ENCODE peak calls at places on chromosomes 6 and 20, in eight cellular contexts. One of them, this sample, is unnamed.

GRCh38 chr20:51365670-51366069 is 176.8 kb downstream of the NFATC2 start:
- DNase-seq in transverse colon: no peak
- DNase-seq in thoracic aorta: no peak
- DNase-seq in brain microvascular endothelial cell: peak
- DNase-seq in heart right ventricle: no peak
- DNase-seq in neuronal stem cell: no peak
- DNase-seq in BE2C: no peak
- DNase-seq in D341Med: no peak
- DNase-seq in this sample: no peak

GRCh38 chr20:57849126-57849867 is 139.5 kb upstream of the PMEPA1 start:
- DNase-seq in neuronal stem cell: no peak
- DNase-seq in transverse colon: no peak
- DNase-seq in thoracic aorta: no peak
- DNase-seq in heart right ventricle: no peak
- DNase-seq in brain microvascular endothelial cell: no peak
- DNase-seq in BE2C: no peak
- DNase-seq in D341Med: no peak
- DNase-seq in this sample: no peak

GRCh38 chr6:111210074-111210729 is 122.9 kb downstream of the SLC16A10 start:
- DNase-seq in thoracic aorta: no peak
- DNase-seq in D341Med: peak
- DNase-seq in BE2C: peak
- DNase-seq in transverse colon: no peak
- DNase-seq in brain microvascular endothelial cell: peak
- DNase-seq in neuronal stem cell: peak
- DNase-seq in heart right ventricle: no peak
- DNase-seq in this sample: peak

GRCh38 chr6:123777554-123777953 is 26.1 kb upstream of the NKAIN2 start:
- DNase-seq in BE2C: no peak
- DNase-seq in neuronal stem cell: no peak
- DNase-seq in D341Med: no peak
- DNase-seq in transverse colon: no peak
- DNase-seq in thoracic aorta: no peak
- DNase-seq in brain microvascular endothelial cell: no peak
- DNase-seq in heart right ventricle: no peak
- DNase-seq in this sample: no peak

GRCh38 chr20:15814903-15815302 is 758.3 kb downstream of the KIF16B start:
- DNase-seq in thoracic aorta: no peak
- DNase-seq in BE2C: no peak
- DNase-seq in D341Med: no peak
- DNase-seq in transverse colon: no peak
- DNase-seq in heart right ventricle: no peak
- DNase-seq in brain microvascular endothelial cell: peak
- DNase-seq in neuronal stem cell: no peak
- DNase-seq in this sample: no peak

GRCh38 chr6:113221850-113222249 is 635.3 kb upstream of the MARCKS start:
- DNase-seq in transverse colon: no peak
- DNase-seq in thoracic aorta: no peak
- DNase-seq in brain microvascular endothelial cell: no peak
- DNase-seq in heart right ventricle: no peak
- DNase-seq in D341Med: no peak
- DNase-seq in BE2C: peak
- DNase-seq in neuronal stem cell: no peak
- DNase-seq in this sample: no peak

GRCh38 chr6:137426007-137426689 is 68.0 kb downstream of the OLIG3 start:
- DNase-seq in thoracic aorta: no peak
- DNase-seq in transverse colon: no peak
- DNase-seq in neuronal stem cell: no peak
- DNase-seq in heart right ventricle: no peak
- DNase-seq in D341Med: no peak
- DNase-seq in brain microvascular endothelial cell: no peak
- DNase-seq in BE2C: no peak
- DNase-seq in this sample: no peak

GRCh38 chr20:18428490-18429173 is 38.2 kb downstream of the DZANK1 start:
- DNase-seq in transverse colon: peak
- DNase-seq in BE2C: no peak
- DNase-seq in thoracic aorta: no peak
- DNase-seq in heart right ventricle: peak
- DNase-seq in neuronal stem cell: no peak
- DNase-seq in D341Med: no peak
- DNase-seq in brain microvascular endothelial cell: peak
- DNase-seq in this sample: no peak

GRCh38 chr6:14455942-14456648 is 338.5 kb downstream of the CD83 start:
- DNase-seq in thoracic aorta: no peak
- DNase-seq in BE2C: no peak
- DNase-seq in brain microvascular endothelial cell: no peak
- DNase-seq in neuronal stem cell: no peak
- DNase-seq in heart right ventricle: no peak
- DNase-seq in D341Med: no peak
- DNase-seq in transverse colon: no peak
- DNase-seq in this sample: no peak

GRCh38 chr6:107646776-107647438 is 157.0 kb downstream of the SOBP start:
- DNase-seq in BE2C: no peak
- DNase-seq in heart right ventricle: no peak
- DNase-seq in D341Med: no peak
- DNase-seq in transverse colon: no peak
- DNase-seq in thoracic aorta: no peak
- DNase-seq in brain microvascular endothelial cell: no peak
- DNase-seq in neuronal stem cell: no peak
- DNase-seq in this sample: no peak

GRCh38 chr6:134420638-134421181 is 102.8 kb upstream of the SGK1 start:
- DNase-seq in BE2C: no peak
- DNase-seq in neuronal stem cell: no peak
- DNase-seq in D341Med: no peak
- DNase-seq in heart right ventricle: no peak
- DNase-seq in transverse colon: no peak
- DNase-seq in brain microvascular endothelial cell: peak
- DNase-seq in thoracic aorta: no peak
- DNase-seq in this sample: no peak

GRCh38 chr20:62906209-62906608 is 20.1 kb downstream of the DIDO1 start:
- DNase-seq in heart right ventricle: peak
- DNase-seq in transverse colon: no peak
- DNase-seq in neuronal stem cell: no peak
- DNase-seq in thoracic aorta: no peak
- DNase-seq in D341Med: no peak
- DNase-seq in brain microvascular endothelial cell: no peak
- DNase-seq in BE2C: no peak
- DNase-seq in this sample: no peak

GRCh38 chr6:43848992-43849391 is 79.0 kb downstream of the VEGFA start:
- DNase-seq in transverse colon: no peak
- DNase-seq in brain microvascular endothelial cell: no peak
- DNase-seq in D341Med: no peak
- DNase-seq in thoracic aorta: no peak
- DNase-seq in heart right ventricle: no peak
- DNase-seq in neuronal stem cell: no peak
- DNase-seq in BE2C: no peak
- DNase-seq in this sample: no peak

GRCh38 chr20:1895674-1896496 is 678 bp downstream of the SIRPA start:
- DNase-seq in BE2C: no peak
- DNase-seq in D341Med: no peak
- DNase-seq in transverse colon: no peak
- DNase-seq in heart right ventricle: peak
- DNase-seq in brain microvascular endothelial cell: no peak
- DNase-seq in thoracic aorta: no peak
- DNase-seq in neuronal stem cell: no peak
- DNase-seq in this sample: no peak

GRCh38 chr20:34385464-34385863 is 22.4 kb downstream of the ITCH start:
- DNase-seq in BE2C: no peak
- DNase-seq in heart right ventricle: no peak
- DNase-seq in thoracic aorta: no peak
- DNase-seq in neuronal stem cell: no peak
- DNase-seq in transverse colon: no peak
- DNase-seq in brain microvascular endothelial cell: no peak
- DNase-seq in D341Med: no peak
- DNase-seq in this sample: no peak

GRCh38 chr6:122452509-122452908 is 19.1 kb downstream of the SERINC1 start:
- DNase-seq in neuronal stem cell: no peak
- DNase-seq in brain microvascular endothelial cell: no peak
- DNase-seq in heart right ventricle: no peak
- DNase-seq in D341Med: no peak
- DNase-seq in BE2C: no peak
- DNase-seq in transverse colon: no peak
- DNase-seq in thoracic aorta: no peak
- DNase-seq in this sample: no peak

This sample was measured in stimulated activated effector memory CD8-positive, alpha-beta T cell treated with anti-CD3 and anti-CD28 coated beads, Interleukin-12 subunit alpha, Interleukin-12 subunit beta, amount 100 ng/mL, for 72 hours.